ENCODE peak calls at places on chromosomes 12 and 14, in six cellular contexts. E is NCI-H774; X is Panc1; T is astrocyte of the hippocampus; N is RPMI7951; S is activated naive CD4-positive, alpha-beta T cell. Y is an unnamed sample.

GRCh38 chr14:80981156-80981555 is 25.7 kb downstream of the TSHR start:
- DNase-seq in E (no peak), X (no peak), T (no peak), N (no peak), S (no peak), Y (no peak)

GRCh38 chr14:21255385-21256101 is 13.7 kb downstream of the HNRNPC start:
- DNase-seq in E (no peak), X (no peak), T (peak), N (peak), S (no peak), Y (no peak)

GRCh38 chr12:62267490-62267889 is 7.3 kb downstream of the USP15 start:
- DNase-seq in E (no peak), X (no peak), T (no peak), N (no peak), S (no peak), Y (no peak)

GRCh38 chr14:48805315-48805714 is 780.9 kb downstream of the RPS29 start:
- DNase-seq in E (peak), X (no peak), T (no peak), N (no peak), S (no peak), Y (no peak)

GRCh38 chr14:61322799-61323290 is 1.5 kb downstream of the PRKCH start:
- DNase-seq in E (no peak), X (no peak), T (no peak), N (no peak), S (no peak), Y (no peak)

GRCh38 chr14:86532219-86532618 is 1002.3 kb downstream of the FLRT2 start:
- DNase-seq in E (peak), X (no peak), T (peak), N (no peak), S (no peak), Y (no peak)

GRCh38 chr14:100317897-100318808 is 5.0 kb upstream of the SLC25A47 start:
- DNase-seq in E (no peak), X (no peak), T (peak), N (no peak), S (peak), Y (peak)

GRCh38 chr14:105089746-105090492 is 24.7 kb upstream of the GPR132 start:
- DNase-seq in E (no peak), X (no peak), T (no peak), N (no peak), S (no peak), Y (no peak)

GRCh38 chr12:41680155-41680554 is 464.5 kb downstream of the GXYLT1 start:
- DNase-seq in E (no peak), X (no peak), T (no peak), N (no peak), S (no peak), Y (no peak)

GRCh38 chr12:49057888-49058287 is 2.7 kb downstream of the KMT2D start:
- DNase-seq in E (no peak), X (no peak), T (no peak), N (no peak), S (no peak), Y (no peak)

GRCh38 chr12:1660304-1661187 is 30.3 kb upstream of the ADIPOR2 start:
- DNase-seq in E (no peak), X (no peak), T (no peak), N (no peak), S (no peak), Y (no peak)

GRCh38 chr14:23094666-23095195 is at the start of gene ACIN1:
- DNase-seq in E (no peak), X (peak), T (peak), N (peak), S (no peak), Y (no peak)

GRCh38 chr12:56590237-56590830 is 39.8 kb downstream of the BAZ2A start:
- DNase-seq in E (no peak), X (peak), T (peak), N (peak), S (no peak), Y (no peak)

GRCh38 chr14:104445832-104446381 is 133.7 kb upstream of the C14orf180 start:
- DNase-seq in E (no peak), X (no peak), T (no peak), N (no peak), S (no peak), Y (no peak)

GRCh38 chr14:31829256-31829923 is 247.7 kb upstream of the ARHGAP5 start:
- DNase-seq in E (no peak), X (no peak), T (peak), N (peak), S (no peak), Y (no peak)

GRCh38 chr14:82009993-82010392 is 476.3 kb upstream of the SEL1L start:
- DNase-seq in E (no peak), X (no peak), T (no peak), N (no peak), S (no peak), Y (no peak)

GRCh38 chr12:1842183-1842904 is 22.0 kb downstream of the LRTM2 start:
- DNase-seq in E (no peak), X (no peak), T (no peak), N (no peak), S (no peak), Y (no peak)

GRCh38 chr12:109304485-109304884 is 4.6 kb downstream of the FOXN4 start:
- DNase-seq in E (no peak), X (no peak), T (no peak), N (no peak), S (no peak), Y (no peak)

GRCh38 chr14:29320261-29320660 is 553.7 kb downstream of the FOXG1 start:
- DNase-seq in E (no peak), X (no peak), T (peak), N (peak), S (no peak), Y (no peak)

GRCh38 chr12:103301642-103302620 is 193.8 kb downstream of the C12orf42 start:
- DNase-seq in E (no peak), X (no peak), T (peak), N (no peak), S (no peak), Y (no peak)

GRCh38 chr12:109537136-109537535 is 36.2 kb downstream of the MMAB start:
- DNase-seq in E (no peak), X (no peak), T (no peak), N (no peak), S (no peak), Y (no peak)

GRCh38 chr12:120468271-120468845 is 1.2 kb downstream of the SRSF9 start:
- DNase-seq in E (no peak), X (no peak), T (peak), N (peak), S (no peak), Y (no peak)

GRCh38 chr14:60514378-60515243 is 5.7 kb downstream of the SIX6 start:
- DNase-seq in E (no peak), X (no peak), T (peak), N (peak), S (no peak), Y (no peak)

GRCh38 chr12:15858348-15858747 is 23.8 kb upstream of the STRAP start:
- DNase-seq in E (no peak), X (no peak), T (no peak), N (no peak), S (no peak), Y (no peak)

GRCh38 chr12:3122841-3123678 is 45.9 kb downstream of the TSPAN9 start:
- DNase-seq in E (no peak), X (no peak), T (peak), N (peak), S (no peak), Y (no peak)

GRCh38 chr14:97395068-97395467 is 597.9 kb downstream of the VRK1 start:
- DNase-seq in E (no peak), X (no peak), T (no peak), N (no peak), S (no peak), Y (no peak)

GRCh38 chr12:91609283-91609682 is 426.7 kb upstream of the DCN start:
- DNase-seq in E (no peak), X (no peak), T (no peak), N (no peak), S (no peak), Y (no peak)

GRCh38 chr12:81450920-81451739 is 308.0 kb downstream of the PPFIA2 start:
- DNase-seq in E (peak), X (peak), T (peak), N (peak), S (no peak), Y (no peak)

GRCh38 chr14:50964683-50965390 is 20.6 kb upstream of the PYGL start:
- DNase-seq in E (no peak), X (peak), T (peak), N (peak), S (no peak), Y (peak)

GRCh38 chr12:124738636-124739467 is 124.8 kb downstream of the SCARB1 start:
- DNase-seq in E (no peak), X (no peak), T (peak), N (peak), S (no peak), Y (no peak)

GRCh38 chr12:62631531-62632520 is 165.2 kb downstream of the MON2 start:
- DNase-seq in E (peak), X (peak), T (peak), N (peak), S (no peak), Y (peak)

GRCh38 chr12:11085419-11085818 is 6.7 kb downstream of the TAS2R43 start:
- DNase-seq in E (no peak), X (no peak), T (no peak), N (no peak), S (no peak), Y (no peak)